ENCODE peak calls at places on chromosomes 4 and X, in five cellular contexts. E is AG10803, L is Peyer's patch, Y is body of pancreas, S is HFF-Myc. P is an unnamed sample.

GRCh38 chrX:55127692-55128091 is 38.9 kb downstream of the PAGE2 start:
- DNase-seq in E (peak; percentile 9), L (no peak), Y (no peak), S (no peak), P (no peak)

GRCh38 chr4:138629669-138630068 is 385.9 kb upstream of the NOCT start:
- DNase-seq in E (no peak), L (no peak), Y (no peak), S (no peak), P (no peak)

GRCh38 chrX:118286066-118286758 is 59.7 kb upstream of the WDR44 start:
- DNase-seq in E (no peak), L (no peak), Y (no peak), S (no peak), P (no peak)

GRCh38 chr4:93834371-93835066 is 6.0 kb downstream of the ATOH1 start:
- DNase-seq in E (no peak), L (no peak), Y (no peak), S (no peak), P (no peak)

GRCh38 chr4:121943941-121944340 is 7.9 kb downstream of the TRPC3 start:
- DNase-seq in E (no peak), L (no peak), Y (no peak), S (no peak), P (no peak)

GRCh38 chr4:145937021-145937861 is 1.4 kb downstream of the ZNF827 start:
- DNase-seq in E (peak; percentile 59), L (peak; percentile 88), Y (peak; percentile 54), S (no peak), P (peak; percentile 80)

GRCh38 chr4:109465065-109465464 is 31.4 kb downstream of the SEC24B start:
- DNase-seq in E (peak; percentile 31), L (no peak), Y (no peak), S (no peak), P (peak; percentile 12)

GRCh38 chr4:94412019-94413017 is 39.4 kb upstream of the PDLIM5 start:
- DNase-seq in E (peak; percentile 59), L (no peak), Y (no peak), S (peak; percentile 86), P (no peak)

GRCh38 chr4:16852644-16853043 is 45.8 kb downstream of the LDB2 start:
- DNase-seq in E (no peak), L (no peak), Y (no peak), S (no peak), P (no peak)

GRCh38 chr4:6916587-6917444 is 7.2 kb downstream of the TBC1D14 start:
- DNase-seq in E (peak; percentile 31), L (peak; percentile 92), Y (no peak), S (no peak), P (no peak)

GRCh38 chr4:81647388-81647787 is 175.7 kb upstream of the RASGEF1B start:
- DNase-seq in E (no peak), L (no peak), Y (no peak), S (no peak), P (no peak)

GRCh38 chr4:86846921-86847320 is 2.3 kb downstream of the SLC10A6 start:
- DNase-seq in E (peak; percentile 76), L (no peak), Y (no peak), S (peak; percentile 54), P (no peak)

GRCh38 chr4:154709550-154709949 is 34.2 kb upstream of the LRAT start:
- DNase-seq in E (no peak), L (no peak), Y (no peak), S (no peak), P (no peak)

GRCh38 chr4:83328486-83328885 is 6.2 kb downstream of the HPSE start:
- DNase-seq in E (no peak), L (no peak), Y (no peak), S (no peak), P (no peak)

GRCh38 chrX:113644426-113644825 is 803.8 kb upstream of the AMOT start:
- DNase-seq in E (peak; percentile 71), L (no peak), Y (no peak), S (peak; percentile 1), P (no peak)

GRCh38 chr4:3861720-3862639 is 95.8 kb downstream of the ADRA2C start:
- DNase-seq in E (no peak), L (no peak), Y (no peak), S (no peak), P (no peak)
- H3K4me3 ChIP-seq in E (no peak overlapping the region), L (no peak overlapping the region), Y (no peak overlapping the region), S (no peak overlapping the region), P (no peak overlapping the region)

GRCh38 chr4:78599931-78600375 is 48.4 kb downstream of the ANXA3 start:
- DNase-seq in E (no peak), L (no peak), Y (no peak), S (no peak), P (no peak)

GRCh38 chr4:78596111-78596742 is 44.7 kb downstream of the ANXA3 start:
- DNase-seq in E (no peak), L (peak; percentile 66), Y (no peak), S (no peak), P (no peak)

GRCh38 chr4:78602334-78602733 is 50.8 kb downstream of the ANXA3 start:
- DNase-seq in E (peak; percentile 72), L (no peak), Y (no peak), S (no peak), P (no peak)

GRCh38 chr4:78601013-78601412 is 49.4 kb downstream of the ANXA3 start:
- DNase-seq in E (no peak), L (no peak), Y (no peak), S (no peak), P (no peak)

GRCh38 chr4:78599147-78599546 is 47.6 kb downstream of the ANXA3 start:
- DNase-seq in E (no peak), L (no peak), Y (no peak), S (no peak), P (no peak)
- H3K4me3 ChIP-seq in E (no peak overlapping the region), L (no peak overlapping the region), Y (no peak overlapping the region), S (no peak overlapping the region), P (no peak overlapping the region)

GRCh38 chr4:118898221-118898620 is 9.6 kb downstream of the SYNPO2 start:
- DNase-seq in E (no peak), L (no peak), Y (no peak), S (no peak), P (no peak)
- H3K4me3 ChIP-seq in E (no peak overlapping the region), L (no peak overlapping the region), Y (no peak overlapping the region), S (no peak overlapping the region), P (no peak overlapping the region)

GRCh38 chrX:37906357-37906756 is 59.0 kb upstream of the DYNLT3 start:
- DNase-seq in E (no peak), L (no peak), Y (no peak), S (no peak), P (no peak)
- H3K4me3 ChIP-seq in E (no peak overlapping the region), L (no peak overlapping the region), Y (no peak overlapping the region), S (peak overlapping the region; percentile 32), P (no peak overlapping the region)

DNA sequence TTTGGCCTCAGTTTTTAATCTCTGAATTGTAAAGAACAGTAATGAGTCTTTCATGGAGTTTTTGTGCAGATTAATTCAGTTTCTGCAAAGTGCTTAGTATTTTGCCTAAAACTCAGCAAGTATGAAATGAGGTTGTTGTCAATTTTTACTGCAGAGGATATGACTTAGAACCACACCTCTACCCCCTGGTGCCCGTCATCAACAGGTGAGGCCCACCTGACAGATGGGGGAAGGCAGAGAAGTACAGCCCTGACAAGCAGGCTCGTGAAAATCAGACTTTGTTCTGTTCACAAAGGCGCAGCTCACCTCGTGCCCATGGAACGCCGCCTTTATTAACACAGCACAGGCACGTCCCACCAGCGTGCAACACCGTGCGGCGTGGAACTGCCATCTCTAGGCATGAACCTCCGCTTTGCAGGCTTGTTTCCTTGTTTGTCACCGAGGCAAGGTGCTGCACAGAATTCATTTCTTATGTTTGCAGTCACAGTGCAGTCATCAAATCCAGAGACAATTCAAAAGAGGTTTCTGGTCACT is 13.3 kb downstream of the CYP4V2 start:
- DNase-seq in E (no peak), L (peak; percentile 76), Y (no peak), S (no peak), P (no peak)
- H3K4me3 ChIP-seq in E (peak overlapping the region; percentile 18), L (no peak overlapping the region), Y (no peak overlapping the region), S (peak overlapping the region; percentile 41), P (peak overlapping the region; percentile 8)

GRCh38 chrX:413322-414201 is 26.9 kb upstream of the PPP2R3B start:
- DNase-seq in E (peak; percentile 25), L (no peak), Y (no peak), S (no peak), P (no peak)
- H3K4me3 ChIP-seq in E (no peak overlapping the region), L (no peak overlapping the region), Y (no peak overlapping the region), S (no peak overlapping the region), P (no peak overlapping the region)

P was measured in thyroid gland.